ENCODE peak calls at places on chromosomes 7 and 10, in ten cellular contexts. F is HTR-8/SVneo; O is stimulated activated naive CD8-positive, alpha-beta T cell treated with anti-CD3 and anti-CD28 coated beads, Interleukin-15, Interleukin-2, amounts not matched to agents 100 U/mL and 50 U/mL, for 24 hours; U is fibroblast of pulmonary artery; L is Calu3; X is coronary artery; I is hepatocyte; G is GM23248; C is MM.1S; H is GM04503. J is an unnamed sample.

GRCh38 chr7:54846272-54846671 is 87.3 kb upstream of the SEC61G start:
- DNase-seq in F (no peak), O (no peak), U (peak), L (no peak), X (no peak), I (no peak), G (peak), C (no peak), H (no peak), J (no peak)

GRCh38 chr10:125172694-125173093 is 12.3 kb upstream of the CTBP2 start:
- DNase-seq in F (no peak), O (no peak), U (no peak), L (no peak), X (no peak), I (no peak), G (no peak), C (no peak), H (no peak), J (no peak)

GRCh38 chr10:71078454-71079145 is 133.8 kb upstream of the UNC5B start:
- DNase-seq in F (no peak), O (no peak), U (no peak), L (no peak), X (peak), I (no peak), G (no peak), C (no peak), H (no peak), J (no peak)

GRCh38 chr10:101007915-101008822 is 8.6 kb downstream of the LZTS2 start:
- DNase-seq in F (no peak), O (no peak), U (no peak), L (no peak), X (no peak), I (no peak), G (peak), C (no peak), H (no peak), J (no peak)

GRCh38 chr10:119454231-119454804 is 88.2 kb downstream of the RGS10 start:
- DNase-seq in F (no peak), O (no peak), U (no peak), L (no peak), X (no peak), I (no peak), G (no peak), C (no peak), H (no peak), J (no peak)

GRCh38 chr7:27901028-27901760 is 161.2 kb downstream of the TAX1BP1 start:
- DNase-seq in F (no peak), O (peak), U (peak), L (no peak), X (no peak), I (no peak), G (peak), C (peak), H (no peak), J (no peak)

GRCh38 chr7:29281782-29282541 is 87.4 kb downstream of the CHN2 start:
- DNase-seq in F (peak), O (no peak), U (peak), L (no peak), X (no peak), I (peak), G (no peak), C (no peak), H (no peak), J (no peak)

GRCh38 chr7:15602236-15602635 is 40.4 kb upstream of the AGMO start:
- DNase-seq in F (no peak), O (no peak), U (peak), L (peak), X (no peak), I (peak), G (no peak), C (no peak), H (no peak), J (no peak)

GRCh38 chr10:24952701-24953349 is 419 bp upstream of the PRTFDC1 start:
- DNase-seq in F (peak), O (peak), U (peak), L (peak), X (peak), I (peak), G (peak), C (peak), H (no peak), J (peak)

GRCh38 chr10:12130237-12130872 is 878 bp downstream of the SEC61A2 start:
- DNase-seq in F (peak), O (peak), U (peak), L (peak), X (no peak), I (peak), G (peak), C (peak), H (peak), J (peak)

GRCh38 chr7:144019457-144019856 is 19.3 kb downstream of the OR6B1 start:
- DNase-seq in F (peak), O (no peak), U (peak), L (no peak), X (no peak), I (peak), G (peak), C (no peak), H (peak), J (no peak)